ENCODE peak calls at places on chromosomes 7 and 10, in nine cellular contexts. T is activated CD4-positive, alpha-beta memory T cell treated with anti-CD3 and anti-CD28 coated beads, Interleukin-2, amount 10 ng/mL, durations not matched to agents 7 days and 5 days; D is EH; H is choroid plexus epithelial cell; R is Peyer's patch; Y is progenitor cell of endocrine pancreas; B is activated CD4-positive, alpha-beta T cell treated with anti-CD3 and anti-CD28 coated beads for 4 hours; C is GM12892; Z is GM20000. X is an unnamed sample.

GRCh38 chr7:158589653-158590052 is 2.0 kb upstream of the PTPRN2 start:
- DNase-seq in R (no peak), Y (no peak), B (no peak), H (no peak), C (no peak), Z (no peak), D (no peak), T (no peak), X (no peak)

GRCh38 chr7:143177374-143178119 is 5.7 kb upstream of the TAS2R39 start:
- DNase-seq in H (no peak), B (no peak), R (no peak), Y (no peak), D (no peak), C (no peak), Z (no peak), T (no peak), X (no peak)

GRCh38 chr10:13705526-13706169 is 118.9 kb downstream of the PRPF18 start:
- DNase-seq in C (no peak), H (no peak), R (no peak), B (no peak), D (no peak), Y (no peak), Z (no peak), T (no peak), X (no peak)

GRCh38 chr10:97731346-97732051 is 5.4 kb upstream of the ZFYVE27 start:
- DNase-seq in B (peak; percentile 50), Y (peak; percentile 51), T (peak; percentile 53), Z (peak; percentile 54), R (peak; percentile 54), D (peak; percentile 82), H (peak; percentile 84), C (no peak), X (no peak)

GRCh38 chr7:98653601-98654310 is 36.7 kb downstream of the NPTX2 start:
- DNase-seq in R (no peak), T (no peak), H (no peak), Y (no peak), C (no peak), Z (no peak), B (no peak), D (no peak), X (no peak)

GRCh38 chr10:88108115-88108610 is 244.7 kb downstream of the PTEN start:
- DNase-seq in R (peak; percentile 73), Y (no peak), C (no peak), T (no peak), Z (no peak), H (no peak), B (no peak), D (no peak), X (no peak)

GRCh38 chr10:128540806-128541739 is 414.9 kb upstream of the MKI67 start:
- DNase-seq in C (no peak), Y (no peak), Z (peak; percentile 20), T (no peak), D (no peak), B (no peak), R (no peak), H (no peak), X (peak; percentile 17)

GRCh38 chr10:123459371-123460224 is 206.6 kb upstream of the GPR26 start:
- DNase-seq in T (no peak), B (no peak), D (no peak), C (no peak), Y (no peak), H (no peak), Z (no peak), R (no peak), X (no peak)

GRCh38 chr10:76324283-76324682 is 892.9 kb downstream of the LRMDA start:
- DNase-seq in R (no peak), C (no peak), B (no peak), Y (no peak), Z (no peak), H (no peak), T (no peak), D (no peak), X (no peak)

GRCh38 chr10:131670341-131670740 is 230.5 kb upstream of the PPP2R2D start:
- DNase-seq in C (no peak), Y (no peak), Z (no peak), B (no peak), D (no peak), R (no peak), T (no peak), H (no peak), X (no peak)

GRCh38 chr10:67075381-67076001 is 149.7 kb downstream of the LRRTM3 start:
- DNase-seq in D (no peak), Y (no peak), R (no peak), T (no peak), B (no peak), H (no peak), C (no peak), Z (no peak), X (no peak)

GRCh38 chr7:17646181-17646956 is 293.9 kb downstream of the SNX13 start:
- DNase-seq in T (no peak), C (no peak), B (no peak), D (peak; percentile 57), Z (no peak), Y (no peak), R (no peak), H (peak; percentile 81), X (no peak)

GRCh38 chr7:134432296-134433152 is 26.4 kb downstream of the AKR1B1 start:
- DNase-seq in Y (peak; percentile 57), B (peak; percentile 61), Z (peak; percentile 88), H (peak; percentile 95), D (peak; percentile 94), C (peak; percentile 62), T (peak; percentile 78), R (peak; percentile 82), X (peak; percentile 79)

GRCh38 chr7:101717986-101718746 is 89.1 kb upstream of the MYL10 start:
- DNase-seq in R (no peak), B (no peak), Z (no peak), T (no peak), Y (no peak), D (peak; percentile 76), H (peak; percentile 23), C (no peak), X (peak; percentile 64)

GRCh38 chr7:2079332-2080068 is 153.2 kb downstream of the MAD1L1 start:
- DNase-seq in H (peak; percentile 55), C (no peak), B (no peak), T (no peak), Y (no peak), D (no peak), R (no peak), Z (no peak), X (no peak)

GRCh38 chr10:90856964-90857634 is 740 bp downstream of the HTR7 start:
- DNase-seq in Y (no peak), C (no peak), Z (no peak), R (no peak), D (no peak), H (peak; percentile 6), B (peak; percentile 4), T (no peak), X (no peak)

GRCh38 chr7:70612811-70613210 is 519.1 kb upstream of the GALNT17 start:
- DNase-seq in Z (no peak), Y (no peak), T (no peak), H (no peak), R (no peak), C (no peak), B (no peak), D (no peak), X (no peak)

GRCh38 chr7:2821161-2821841 is 22.8 kb downstream of the GNA12 start:
- DNase-seq in Z (peak; percentile 61), B (no peak), T (no peak), D (peak; percentile 85), H (peak; percentile 83), Y (no peak), C (no peak), R (peak; percentile 45), X (no peak)

GRCh38 chr10:46264737-46265368 is 21.9 kb upstream of the ANTXRL start:
- DNase-seq in T (no peak), B (no peak), Y (no peak), R (no peak), Z (no peak), H (no peak), C (no peak), D (no peak), X (no peak)

GRCh38 chr7:24572421-24573007 is 738 bp upstream of the PALS2 start:
- DNase-seq in R (peak; percentile 19), B (peak; percentile 21), D (peak; percentile 69), Z (peak; percentile 45), T (peak; percentile 46), H (peak; percentile 19), C (no peak), Y (peak; percentile 17), X (peak; percentile 67)

GRCh38 chr10:122363722-122364463 is 10.6 kb upstream of the PLEKHA1 start:
- DNase-seq in Y (no peak), H (no peak), Z (no peak), D (no peak), T (no peak), B (no peak), R (no peak), C (no peak), X (no peak)

GRCh38 chr10:123704812-123705211 is 38.7 kb downstream of the GPR26 start:
- DNase-seq in Z (no peak), D (no peak), H (no peak), R (no peak), C (no peak), B (no peak), Y (no peak), T (no peak), X (no peak)

GRCh38 chr10:72009430-72010081 is 45.4 kb downstream of the CHST3 start:
- DNase-seq in B (no peak), Y (no peak), D (peak; percentile 100), R (peak; percentile 38), H (peak; percentile 98), C (no peak), Z (no peak), T (no peak), X (no peak)

GRCh38 chr7:47513741-47514241 is 68.1 kb downstream of the TNS3 start:
- DNase-seq in T (no peak), C (no peak), D (peak; percentile 95), Z (no peak), Y (no peak), R (no peak), H (peak; percentile 65), B (no peak), X (no peak)

GRCh38 chr10:128103229-128103714 is 23.0 kb downstream of the MKI67 start:
- DNase-seq in D (no peak), C (no peak), Z (no peak), Y (no peak), B (no peak), R (no peak), T (no peak), H (no peak), X (no peak)

GRCh38 chr7:29564455-29565185 is 985 bp downstream of the PRR15 start:
- DNase-seq in T (no peak), Z (no peak), D (peak; percentile 60), C (no peak), Y (peak; percentile 41), B (no peak), R (no peak), H (peak; percentile 46), X (peak; percentile 76)

GRCh38 chr7:43637114-43637806 is 54.4 kb downstream of the STK17A start:
- DNase-seq in Z (no peak), R (no peak), D (peak; percentile 59), T (no peak), H (peak; percentile 33), B (no peak), C (no peak), Y (no peak), X (no peak)

GRCh38 chr10:17474595-17474994 is 20.2 kb upstream of the ST8SIA6 start:
- DNase-seq in R (no peak), Z (no peak), D (peak; percentile 35), C (no peak), Y (no peak), H (peak; percentile 31), T (no peak), B (no peak), X (no peak)

GRCh38 chr7:73487486-73487885 is 34.6 kb downstream of the BAZ1B start:
- DNase-seq in D (peak; percentile 32), Y (no peak), C (no peak), T (no peak), H (peak; percentile 34), B (no peak), Z (no peak), R (no peak), X (no peak)

X was measured in HuH-7.5.